ENCODE peak calls at places on chromosome 4, in five cellular contexts. L is NCI-H1048; R is ACHN; G is naive thymus-derived CD8-positive, alpha-beta T cell; P is MV-4-11. B is an unnamed sample.

GRCh38 chr4:168839758-168840385 is 170.2 kb downstream of the CBR4 start:
- DNase-seq in L (no peak), P (no peak), R (no peak), G (no peak), B (peak)

GRCh38 chr4:26325191-26325590 is 4.4 kb downstream of the RBPJ start:
- DNase-seq in L (no peak), G (no peak), R (peak), P (peak), B (peak)

GRCh38 chr4:72468904-72469502 is 100.0 kb downstream of the ADAMTS3 start:
- DNase-seq in P (no peak), L (no peak), R (peak), G (no peak), B (peak)

GRCh38 chr4:158172196-158172557 is 648 bp downstream of the GASK1B start:
- DNase-seq in R (peak), L (no peak), P (peak), G (no peak), B (no peak)

GRCh38 chr4:41177016-41177415 is 37.3 kb downstream of the APBB2 start:
- DNase-seq in L (no peak), P (no peak), G (no peak), R (peak), B (no peak)

GRCh38 chr4:78644744-78645330 is 93.3 kb downstream of the ANXA3 start:
- DNase-seq in L (no peak), P (peak), R (peak), G (peak), B (peak)

GRCh38 chr4:48227662-48228061 is 42.0 kb downstream of the TEC start:
- DNase-seq in P (peak), L (no peak), R (no peak), G (no peak), B (peak)

GRCh38 chr4:151690164-151690856 is 70.5 kb downstream of the GATB start:
- DNase-seq in P (no peak), L (no peak), R (no peak), G (no peak), B (peak)

GRCh38 chr4:143404555-143404954 is 67.9 kb downstream of the GAB1 start:
- DNase-seq in R (no peak), G (no peak), P (no peak), L (no peak), B (peak)

GRCh38 chr4:184453402-184454160 is 20.8 kb downstream of the IRF2 start:
- DNase-seq in P (peak), G (no peak), L (no peak), R (peak), B (peak)

GRCh38 chr4:128315756-128316520 is 28.3 kb upstream of the PGRMC2 start:
- DNase-seq in G (no peak), P (no peak), R (no peak), L (no peak), B (peak)

GRCh38 chr4:16609170-16609758 is 289.2 kb downstream of the LDB2 start:
- DNase-seq in L (no peak), R (no peak), P (no peak), G (no peak), B (no peak)

GRCh38 chr4:26992657-26993361 is 132.2 kb downstream of the STIM2 start:
- DNase-seq in L (no peak), P (peak), G (no peak), R (no peak), B (peak)

GRCh38 chr4:57109847-57110634 is at the start of gene IGFBP7:
- DNase-seq in G (no peak), R (peak), P (peak), L (no peak), B (peak)

GRCh38 chr4:20684852-20685763 is 15.2 kb upstream of the PACRGL start:
- DNase-seq in L (no peak), G (no peak), R (peak), P (peak), B (peak)

GRCh38 chr4:95095352-95095974 is 337.7 kb downstream of the BMPR1B start:
- DNase-seq in L (no peak), R (peak), P (peak), G (no peak), B (peak)

GRCh38 chr4:158410272-158410671 is 111.4 kb upstream of the RXFP1 start:
- DNase-seq in G (no peak), P (peak), L (no peak), R (peak), B (peak)

GRCh38 chr4:58981828-58982227 is 1871.6 kb upstream of the IGFBP7 start:
- DNase-seq in P (no peak), R (no peak), L (no peak), G (no peak), B (no peak)